ENCODE peak calls at places on chromosome 9, in five cellular contexts. A is NCI-H774; U is cardiac fibroblast; P is activated naive CD8-positive, alpha-beta T cell treated with anti-CD3 and anti-CD28 coated beads, Interleukin-2, amount 50 U/mL, for 24 hours; Y is tibial artery. E is an unnamed sample.

GRCh38 chr9:136858844-136859757 is 7.0 kb downstream of the MAMDC4 start:
- DNase-seq in A (no peak), U (peak; percentile 76), P (no peak), Y (no peak), E (no peak)

GRCh38 chr9:100064872-100065581 is 33.8 kb downstream of the ERP44 start:
- DNase-seq in A (no peak), U (peak; percentile 42), P (no peak), Y (no peak), E (no peak)

GRCh38 chr9:127662617-127663016 is 44.2 kb upstream of the CFAP157 start:
- DNase-seq in A (no peak), U (no peak), P (no peak), Y (no peak), E (peak; percentile 12)

GRCh38 chr9:124660341-124660801 is 110.7 kb downstream of the NR6A1 start:
- DNase-seq in A (peak; percentile 55), U (peak; percentile 70), P (peak; percentile 8), Y (no peak), E (no peak)

GRCh38 chr9:136095028-136095494 is at the start of gene NACC2:
- DNase-seq in A (peak; percentile 68), U (peak; percentile 68), P (peak; percentile 39), Y (no peak), E (no peak)

GRCh38 chr9:129195606-129196005 is 17.5 kb upstream of the IER5L start:
- DNase-seq in A (no peak), U (no peak), P (no peak), Y (no peak), E (no peak)

GRCh38 chr9:86073839-86074238 is 25.5 kb downstream of the GOLM1 start:
- DNase-seq in A (no peak), U (no peak), P (peak; percentile 25), Y (no peak), E (no peak)

GRCh38 chr9:99294850-99295461 is 72.9 kb downstream of the SEC61B start:
- DNase-seq in A (no peak), U (peak; percentile 4), P (no peak), Y (no peak), E (peak; percentile 49)

GRCh38 chr9:135084881-135085760 is 2.3 kb upstream of the OLFM1 start:
- DNase-seq in A (no peak), U (no peak), P (no peak), Y (no peak), E (no peak)

GRCh38 chr9:25025156-25025555 is 479.5 kb upstream of the IZUMO3 start:
- DNase-seq in A (no peak), U (no peak), P (no peak), Y (no peak), E (no peak)

GRCh38 chr9:35820076-35820475 is 5.2 kb upstream of the HINT2 start:
- DNase-seq in A (no peak), U (peak; percentile 62), P (no peak), Y (no peak), E (no peak)

GRCh38 chr9:78601957-78602565 is 305.1 kb downstream of the PSAT1 start:
- DNase-seq in A (peak; percentile 25), U (peak; percentile 58), P (peak; percentile 5), Y (no peak), E (peak; percentile 75)

GRCh38 chr9:14926941-14927624 is 16.9 kb upstream of the FREM1 start:
- DNase-seq in A (no peak), U (peak; percentile 27), P (no peak), Y (no peak), E (no peak)

GRCh38 chr9:124133752-124134151 is 122.2 kb downstream of the LHX2 start:
- DNase-seq in A (no peak), U (peak; percentile 70), P (peak; percentile 37), Y (peak; percentile 47), E (no peak)

GRCh38 chr9:88767504-88767790 is 223.8 kb upstream of the S1PR3 start:
- DNase-seq in A (no peak), U (no peak), P (no peak), Y (no peak), E (peak; percentile 36)

GRCh38 chr9:104747565-104748358 is at the start of gene NIPSNAP3A:
- DNase-seq in A (peak; percentile 84), U (peak; percentile 72), P (peak; percentile 88), Y (peak; percentile 82), E (peak; percentile 93)

GRCh38 chr9:133135193-133135745 is 14.2 kb upstream of the RALGDS start:
- DNase-seq in A (no peak), U (peak; percentile 78), P (peak; percentile 73), Y (peak; percentile 51), E (no peak)

GRCh38 chr9:137492464-137493162 is 33.5 kb upstream of the NSMF start:
- DNase-seq in A (peak; percentile 61), U (no peak), P (no peak), Y (no peak), E (peak; percentile 95)

GRCh38 chr9:106859957-106860715 is 2.8 kb upstream of the ZNF462 start:
- DNase-seq in A (no peak), U (peak; percentile 29), P (no peak), Y (no peak), E (no peak)

GRCh38 chr9:96048116-96048953 is 172.8 kb downstream of the ERCC6L2 start:
- DNase-seq in A (no peak), U (peak; percentile 40), P (peak; percentile 48), Y (no peak), E (no peak)

GRCh38 chr9:16720386-16720785 is 150.1 kb downstream of the BNC2 start:
- DNase-seq in A (no peak), U (peak; percentile 39), P (no peak), Y (no peak), E (no peak)

GRCh38 chr9:4297151-4297794 is 2.6 kb downstream of the GLIS3 start:
- DNase-seq in A (peak; percentile 29), U (peak; percentile 89), P (peak; percentile 48), Y (peak; percentile 89), E (peak; percentile 49)

GRCh38 chr9:12640021-12640587 is 53.1 kb upstream of the TYRP1 start:
- DNase-seq in A (peak; percentile 47), U (peak; percentile 77), P (no peak), Y (no peak), E (peak; percentile 81)

GRCh38 chr9:90956026-90956810 is 154.6 kb downstream of the SYK start:
- DNase-seq in A (no peak), U (no peak), P (no peak), Y (no peak), E (no peak)

GRCh38 chr9:129175825-129176633 is 2.0 kb downstream of the IER5L start:
- DNase-seq in A (peak; percentile 85), U (peak; percentile 95), P (peak; percentile 65), Y (peak; percentile 90), E (peak; percentile 80)

GRCh38 chr9:99515087-99515486 is 293.0 kb downstream of the SEC61B start:
- DNase-seq in A (no peak), U (no peak), P (no peak), Y (no peak), E (no peak)

GRCh38 chr9:111386386-111386785 is 56.4 kb upstream of the OR2K2 start:
- DNase-seq in A (no peak), U (no peak), P (no peak), Y (no peak), E (no peak)

GRCh38 chr9:20297646-20298084 is 324.6 kb downstream of the MLLT3 start:
- DNase-seq in A (no peak), U (peak; percentile 17), P (no peak), Y (no peak), E (no peak)

GRCh38 chr9:111712369-111712768 is 51.0 kb downstream of the GNG10 start:
- DNase-seq in A (no peak), U (no peak), P (no peak), Y (no peak), E (no peak)

GRCh38 chr9:79600466-79600865 is 28.7 kb downstream of the TLE4 start:
- DNase-seq in A (no peak), U (no peak), P (no peak), Y (no peak), E (no peak)

GRCh38 chr9:137312852-137313325 is 10.8 kb upstream of the NRARP start:
- DNase-seq in A (no peak), U (no peak), P (no peak), Y (no peak), E (no peak)

GRCh38 chr9:127783111-127783621 is 2.7 kb upstream of the CDK9 start:
- DNase-seq in A (no peak), U (no peak), P (peak; percentile 83), Y (peak; percentile 43), E (peak; percentile 75)

GRCh38 chr9:34716711-34717110 is 6.8 kb upstream of the CCL21 start:
- DNase-seq in A (no peak), U (no peak), P (no peak), Y (no peak), E (no peak)